ENCODE peak calls at places on chromosomes 13 and 19, in seven cellular contexts. O, N, D, F, J, X and M are unnamed samples.
A peak's percentile ranks its signal among the peaks of the same experiment; 100 is the strongest.

GRCh38 chr13:42215578-42216421 is 56.2 kb upstream of the AKAP11 start:
- DNase-seq in O (no peak), N (no peak), D (no peak), F (peak; percentile 25), J (peak; percentile 19), X (no peak), M (no peak)

GRCh38 chr19:15962319-15962718 is 13.5 kb downstream of the OR10H4 start:
- DNase-seq in O (no peak), N (no peak), D (no peak), F (no peak), J (no peak), X (no peak), M (no peak)

GRCh38 chr13:30877335-30877734 is 28.7 kb upstream of the MEDAG start:
- DNase-seq in O (no peak), N (no peak), D (no peak), F (no peak), J (no peak), X (no peak), M (no peak)

GRCh38 chr19:40736661-40737060 is 13.6 kb downstream of the ACTMAP start:
- DNase-seq in O (no peak), N (no peak), D (no peak), F (no peak), J (no peak), X (no peak), M (no peak)

GRCh38 chr19:35267818-35268545 is 780 bp upstream of the USF2 start:
- DNase-seq in O (no peak), N (peak; percentile 85), D (no peak), F (no peak), J (no peak), X (peak; percentile 93), M (peak; percentile 86)

GRCh38 chr13:111398715-111399299 is 78.4 kb downstream of the TEX29 start:
- DNase-seq in O (peak; percentile 20), N (peak; percentile 28), D (no peak), F (no peak), J (no peak), X (peak; percentile 45), M (no peak)

GRCh38 chr13:88456155-88456554 is 785.0 kb downstream of the SLITRK5 start:
- DNase-seq in O (no peak), N (no peak), D (no peak), F (no peak), J (no peak), X (no peak), M (no peak)

GRCh38 chr19:3289971-3290569 is 65.6 kb downstream of the CELF5 start:
- DNase-seq in O (no peak), N (no peak), D (no peak), F (no peak), J (no peak), X (no peak), M (no peak)

GRCh38 chr19:28495046-28495445 is 717.9 kb downstream of the UQCRFS1 start:
- DNase-seq in O (no peak), N (no peak), D (no peak), F (no peak), J (no peak), X (no peak), M (no peak)

GRCh38 chr19:10551698-10552301 is 8.1 kb downstream of the ATG4D start:
- DNase-seq in O (no peak), N (no peak), D (no peak), F (no peak), J (no peak), X (no peak), M (no peak)

DNA sequence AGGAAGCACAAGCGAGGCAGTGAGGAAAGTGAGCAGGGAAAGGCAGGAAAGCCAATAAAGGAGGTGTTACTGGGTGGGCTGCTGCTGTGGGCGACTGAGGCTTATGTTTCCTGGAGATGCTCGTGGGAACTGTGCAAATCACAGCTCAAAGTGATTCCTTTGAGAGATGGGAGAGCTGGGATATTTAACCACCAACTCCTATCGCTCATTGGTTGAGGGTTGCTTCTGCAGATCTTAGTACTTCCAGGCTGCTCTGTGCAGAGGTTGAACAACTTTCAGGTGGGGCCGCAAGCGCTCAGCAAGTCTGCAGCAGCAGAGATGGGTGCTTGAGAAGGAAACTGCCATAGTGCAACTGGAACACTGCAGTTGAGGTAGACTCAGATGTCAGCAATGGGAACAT is 8.4 kb downstream of the PCDH8 start:
- DNase-seq in O (no peak), N (no peak), D (no peak), F (no peak), J (no peak), X (no peak), M (no peak)
- H3K4me3 ChIP-seq in O (no peak overlapping the region), N (no peak overlapping the region), D (no peak overlapping the region), F (no peak overlapping the region), J (no peak overlapping the region), X (no peak overlapping the region), M (no peak overlapping the region)

GRCh38 chr19:37304884-37305255 is 66.0 kb upstream of the ZNF527 start:
- DNase-seq in O (peak; percentile 43), N (no peak), D (no peak), F (no peak), J (no peak), X (peak; percentile 80), M (no peak)

GRCh38 chr19:37304190-37304883 is 66.6 kb upstream of the ZNF527 start:
- DNase-seq in O (peak; percentile 77), N (no peak), D (no peak), F (no peak), J (no peak), X (peak; percentile 87), M (no peak)

GRCh38 chr19:37306383-37306963 is 64.4 kb upstream of the ZNF527 start:
- DNase-seq in O (no peak), N (no peak), D (no peak), F (no peak), J (no peak), X (peak; percentile 49), M (no peak)

DNA sequence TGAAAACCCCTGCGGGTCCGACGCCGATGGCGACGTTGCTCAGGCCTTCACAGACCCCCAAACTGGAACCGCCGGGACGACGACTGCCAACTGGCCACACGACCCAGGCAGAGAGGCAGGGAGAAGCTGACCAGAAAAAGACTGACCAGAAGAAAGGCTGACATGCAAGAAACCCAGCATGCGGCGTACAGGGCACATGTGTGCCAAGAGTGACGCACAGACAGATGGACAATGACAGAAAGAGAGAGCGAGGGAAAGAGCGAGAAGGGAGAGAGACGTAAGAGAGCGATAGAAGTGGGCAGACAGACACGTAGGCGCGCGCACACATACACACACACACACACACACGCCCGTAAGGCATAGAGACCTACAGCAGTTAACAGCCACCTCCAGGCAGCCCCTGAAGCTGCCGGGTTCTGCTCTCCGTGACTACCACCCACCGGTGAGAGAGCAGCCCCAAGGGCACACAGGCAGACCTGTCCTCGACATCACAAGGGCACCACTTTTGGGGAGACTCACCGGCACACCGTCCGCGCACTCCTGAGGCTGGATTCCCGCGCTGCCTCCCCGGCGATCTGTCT is 67.2 kb upstream of the ZNF527 start:
- DNase-seq in O (peak; percentile 63), N (no peak), D (no peak), F (no peak), J (no peak), X (peak; percentile 78), M (no peak)
- H3K4me3 ChIP-seq in O (peak overlapping the region; percentile 36), N (peak overlapping the region; percentile 43), D (peak overlapping the region; percentile 32), F (peak overlapping the region; percentile 36), J (peak overlapping the region; percentile 29), X (no peak overlapping the region), M (peak overlapping the region; percentile 26)

GRCh38 chr19:13053761-13054604 is 48.7 kb downstream of the LYL1 start:
- DNase-seq in O (peak; percentile 92), N (peak; percentile 89), D (peak; percentile 83), F (no peak), J (peak; percentile 91), X (peak; percentile 97), M (peak; percentile 88)

GRCh38 chr19:13051581-13052165 is 51.0 kb downstream of the LYL1 start:
- DNase-seq in O (no peak), N (peak; percentile 88), D (no peak), F (no peak), J (no peak), X (peak; percentile 92), M (peak; percentile 77)

GRCh38 chr19:13054605-13055212 is 47.9 kb downstream of the LYL1 start:
- DNase-seq in O (no peak), N (no peak), D (no peak), F (no peak), J (no peak), X (peak; percentile 92), M (no peak)

GRCh38 chr19:13052447-13053232 is 50.0 kb downstream of the LYL1 start:
- DNase-seq in O (no peak), N (no peak), D (no peak), F (no peak), J (no peak), X (no peak), M (no peak)

DNA sequence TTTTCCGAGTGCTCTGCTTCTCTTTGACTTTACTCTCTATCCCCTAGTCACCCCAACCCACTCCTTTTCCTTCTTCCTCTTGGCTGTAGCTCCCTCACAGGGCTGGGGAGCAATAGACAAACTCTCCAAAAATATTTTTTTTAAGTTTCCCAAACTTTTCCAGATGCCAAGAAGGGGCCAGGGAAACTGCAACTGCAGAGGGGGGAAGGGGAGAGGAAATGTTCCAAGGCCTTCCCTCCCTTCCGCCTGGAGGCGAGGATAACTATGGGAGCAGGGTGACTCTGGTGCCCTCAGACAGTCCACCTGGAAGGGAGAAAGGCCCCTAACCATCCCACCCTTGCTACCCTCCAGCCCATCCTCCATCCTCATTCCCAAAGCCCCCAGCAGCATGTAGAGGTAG is 49.4 kb downstream of the LYL1 start:
- DNase-seq in O (no peak), N (no peak), D (no peak), F (no peak), J (no peak), X (no peak), M (no peak)
- H3K4me3 ChIP-seq in O (no peak overlapping the region), N (no peak overlapping the region), D (no peak overlapping the region), F (no peak overlapping the region), J (no peak overlapping the region), X (no peak overlapping the region), M (no peak overlapping the region)

GRCh38 chr13:97944396-97945029 is 9.0 kb upstream of the IPO5 start:
- DNase-seq in O (no peak), N (no peak), D (no peak), F (no peak), J (no peak), X (no peak), M (no peak)

GRCh38 chr13:97945792-97946419 is 7.6 kb upstream of the IPO5 start:
- DNase-seq in O (no peak), N (no peak), D (no peak), F (no peak), J (no peak), X (peak; percentile 69), M (no peak)

GRCh38 chr13:97948041-97948440 is 5.4 kb upstream of the IPO5 start:
- DNase-seq in O (no peak), N (no peak), D (no peak), F (no peak), J (no peak), X (peak; percentile 10), M (no peak)

GRCh38 chr13:97945342-97945741 is 8.1 kb upstream of the IPO5 start:
- DNase-seq in O (no peak), N (no peak), D (no peak), F (no peak), J (no peak), X (no peak), M (no peak)

DNA sequence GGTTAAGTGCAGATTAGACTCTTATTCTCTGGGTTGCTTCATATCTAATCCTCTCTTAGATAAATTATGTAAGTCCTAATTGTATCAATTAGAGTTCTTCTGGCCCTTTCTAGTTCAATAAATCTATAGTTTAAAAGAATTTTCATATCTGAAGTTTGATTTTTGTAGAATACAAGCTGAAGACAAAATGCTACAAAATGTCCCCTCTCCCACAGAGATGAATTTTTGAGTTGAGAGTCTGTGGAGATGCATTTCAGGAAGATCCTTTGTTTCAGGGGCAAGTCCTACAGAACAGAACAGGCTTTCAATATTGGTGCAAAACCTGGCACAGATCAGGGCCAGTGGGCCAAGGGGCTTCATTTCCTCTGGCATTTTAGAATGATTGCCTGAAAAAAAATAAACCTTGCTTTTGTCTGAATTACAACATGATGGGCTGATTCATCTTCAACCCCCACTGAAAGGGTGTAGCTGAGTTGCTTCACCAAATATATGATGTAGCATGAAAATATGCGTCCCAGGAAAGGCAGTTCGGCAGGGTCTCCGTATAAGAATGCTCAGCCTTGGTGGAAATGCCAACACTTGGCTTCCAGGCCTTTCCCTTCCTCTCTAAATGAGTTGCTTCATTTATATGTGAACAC is 6.4 kb upstream of the IPO5 start:
- DNase-seq in O (no peak), N (no peak), D (peak; percentile 73), F (no peak), J (peak; percentile 63), X (no peak), M (no peak)
- H3K4me3 ChIP-seq in O (no peak overlapping the region), N (no peak overlapping the region), D (no peak overlapping the region), F (no peak overlapping the region), J (no peak overlapping the region), X (no peak overlapping the region), M (no peak overlapping the region)